ENCODE peak calls at places on chromosomes 7 and 10, in seven cellular contexts. T, X, A, F, L, R and C are unnamed samples.

GRCh38 chr10:103757531-103758293 is 97.7 kb downstream of the SH3PXD2A start:
- ATAC-seq in R (peak; percentile 18), T (peak; percentile 37), A (peak; percentile 62), L (no peak), X (peak; percentile 58), F (peak; percentile 62), C (peak; percentile 72)

GRCh38 chr7:1368682-1369571 is 90.3 kb downstream of the MICALL2 start:
- ATAC-seq in L (no peak), T (peak; percentile 46), R (no peak), X (no peak), F (peak; percentile 7), A (no peak), C (no peak)

GRCh38 chr7:132755538-132756481 is 179.5 kb upstream of the PLXNA4 start:
- ATAC-seq in A (peak; percentile 68), X (no peak), T (no peak), F (peak; percentile 49), R (no peak), L (no peak), C (no peak)

GRCh38 chr7:143882611-143883078 is 19.3 kb downstream of the TCAF1 start:
- ATAC-seq in R (peak; percentile 72), A (peak; percentile 89), X (peak; percentile 90), T (peak; percentile 74), F (peak; percentile 81), L (peak; percentile 63), C (peak; percentile 79)

GRCh38 chr10:15461353-15462108 is 90.4 kb upstream of the FAM171A1 start:
- ATAC-seq in R (no peak), F (peak; percentile 70), T (peak; percentile 80), L (no peak), A (peak; percentile 57), X (peak; percentile 80), C (peak; percentile 46)

GRCh38 chr7:24786941-24787340 is 29.7 kb upstream of the GSDME start:
- ATAC-seq in R (no peak), L (peak; percentile 69), X (no peak), T (no peak), A (peak; percentile 78), F (peak; percentile 92), C (no peak)

GRCh38 chr10:96860631-96861277 is 28.7 kb downstream of the LCOR start:
- ATAC-seq in F (no peak), R (no peak), L (no peak), X (no peak), A (no peak), T (no peak), C (no peak)

GRCh38 chr7:2399848-2400587 is 3.4 kb upstream of the CHST12 start:
- ATAC-seq in A (peak; percentile 23), L (no peak), T (no peak), F (peak; percentile 2), R (no peak), X (peak; percentile 50), C (peak; percentile 26)

GRCh38 chr7:39432807-39433416 is 133.3 kb upstream of the YAE1 start:
- ATAC-seq in R (no peak), A (no peak), L (no peak), T (no peak), X (no peak), F (no peak), C (no peak)

GRCh38 chr7:47771301-47771989 is 176.8 kb downstream of the PKD1L1 start:
- ATAC-seq in A (no peak), L (no peak), R (peak; percentile 69), F (no peak), X (peak; percentile 95), T (no peak), C (peak; percentile 80)

GRCh38 chr7:72308986-72309385 is 103.2 kb downstream of the CALN1 start:
- ATAC-seq in X (no peak), R (no peak), L (no peak), A (no peak), F (no peak), T (no peak), C (no peak)

GRCh38 chr10:123391275-123392028 is 237.2 kb downstream of the BUB3 start:
- ATAC-seq in R (no peak), T (no peak), A (no peak), L (no peak), F (no peak), X (peak; percentile 43), C (no peak)

GRCh38 chr10:75525067-75525466 is 93.6 kb downstream of the LRMDA start:
- ATAC-seq in X (no peak), A (peak; percentile 22), F (no peak), R (no peak), T (no peak), L (no peak), C (no peak)

GRCh38 chr7:107179326-107180163 is 10.7 kb downstream of the HBP1 start:
- ATAC-seq in A (peak; percentile 61), R (no peak), T (peak; percentile 56), L (no peak), F (no peak), X (no peak), C (no peak)

GRCh38 chr10:22606164-22606614 is 108.2 kb downstream of the PIP4K2A start:
- ATAC-seq in T (peak; percentile 86), R (peak; percentile 24), L (peak; percentile 53), A (peak; percentile 79), F (peak; percentile 90), X (peak; percentile 48), C (peak; percentile 65)

GRCh38 chr7:106591146-106591545 is 69.8 kb downstream of the CCDC71L start:
- ATAC-seq in A (no peak), F (no peak), X (no peak), R (no peak), T (no peak), L (no peak), C (no peak)

GRCh38 chr7:44329888-44330287 is 4.5 kb upstream of the CAMK2B start:
- ATAC-seq in R (no peak), T (no peak), F (no peak), L (no peak), A (no peak), X (no peak), C (no peak)

GRCh38 chr7:128932862-128933821 is 4.6 kb upstream of the IRF5 start:
- ATAC-seq in R (peak; percentile 60), X (peak; percentile 42), T (peak; percentile 39), F (peak; percentile 69), L (no peak), A (peak; percentile 58), C (no peak)

GRCh38 chr10:20627085-20627484 is 270.0 kb downstream of the NEBL start:
- ATAC-seq in R (no peak), L (no peak), A (no peak), F (no peak), T (peak; percentile 97), X (no peak), C (no peak)

GRCh38 chr10:20625868-20626267 is 271.2 kb downstream of the NEBL start:
- ATAC-seq in X (no peak), F (no peak), L (no peak), A (no peak), T (no peak), R (no peak), C (no peak)

GRCh38 chr10:20630092-20630643 is 266.9 kb downstream of the NEBL start:
- ATAC-seq in L (no peak), T (no peak), F (no peak), A (no peak), R (no peak), X (no peak), C (no peak)

GRCh38 chr10:20631229-20631628 is 265.9 kb downstream of the NEBL start:
- ATAC-seq in F (no peak), L (no peak), X (no peak), R (no peak), A (no peak), T (no peak), C (no peak)

GRCh38 chr10:20627918-20628499 is 269.1 kb downstream of the NEBL start:
- ATAC-seq in L (no peak), T (no peak), F (no peak), A (no peak), X (no peak), R (no peak), C (no peak)
- H3K4me3 ChIP-seq in L (no peak overlapping the region), T (no peak overlapping the region), F (no peak overlapping the region), A (no peak overlapping the region), X (no peak overlapping the region), R (no peak overlapping the region), C (no peak overlapping the region)

DNA sequence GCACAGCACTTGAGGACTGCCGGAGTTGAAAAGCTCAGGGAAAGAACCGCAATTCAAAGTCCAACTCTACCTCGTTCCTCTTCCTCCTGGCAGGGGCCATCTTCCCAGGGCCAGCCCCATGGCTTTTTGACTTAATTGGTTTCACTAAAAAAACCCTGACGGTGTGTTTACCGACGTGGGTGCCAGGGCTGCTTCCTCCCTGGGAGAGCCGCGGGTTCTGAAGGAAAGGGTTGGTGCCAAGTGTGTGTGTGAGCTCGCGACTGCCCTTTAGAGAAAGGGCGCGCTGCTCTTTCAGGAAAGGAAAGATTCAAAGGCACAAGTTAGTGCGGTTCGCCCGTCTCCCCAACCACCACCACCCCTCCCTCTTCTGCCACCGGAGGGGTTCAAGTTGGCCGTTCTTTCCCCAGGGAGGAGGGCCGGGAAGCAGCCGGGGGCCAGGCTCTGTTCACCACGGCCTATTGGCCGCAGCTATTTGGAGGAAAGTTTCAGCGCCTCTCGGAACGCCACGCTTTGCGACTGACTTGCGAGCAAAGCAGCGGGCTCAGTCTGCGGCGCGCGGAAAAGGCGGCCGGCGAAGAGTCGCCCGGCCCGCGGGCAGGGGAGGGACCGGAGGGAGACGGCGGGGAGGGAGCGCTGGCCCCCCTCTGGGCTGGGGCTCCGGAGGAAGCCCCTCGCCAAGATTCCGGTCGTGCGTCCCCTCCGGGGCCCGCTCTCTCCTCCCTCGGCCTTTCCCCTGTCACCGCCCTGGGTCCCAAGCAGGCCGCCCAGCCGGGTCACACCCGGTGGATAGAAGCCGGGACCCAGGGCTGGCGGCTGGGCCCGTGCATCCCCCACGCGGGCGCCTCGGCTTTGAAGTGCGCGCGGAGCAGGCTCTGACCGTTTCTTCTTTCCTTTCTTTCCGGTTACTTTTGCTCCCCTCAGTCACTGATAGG is 165.8 kb upstream of the PPP1R3A start:
- ATAC-seq in F (peak; percentile 34), R (no peak), X (peak; percentile 32), A (peak; percentile 16), L (peak; percentile 10), T (peak; percentile 41), C (peak; percentile 2)
- H3K4me3 ChIP-seq in F (peak overlapping the region; percentile 59), R (peak overlapping the region; percentile 60), X (peak overlapping the region; percentile 85), A (peak overlapping the region; percentile 51), L (peak overlapping the region; percentile 22), T (no peak overlapping the region), C (peak overlapping the region; percentile 89)

DNA sequence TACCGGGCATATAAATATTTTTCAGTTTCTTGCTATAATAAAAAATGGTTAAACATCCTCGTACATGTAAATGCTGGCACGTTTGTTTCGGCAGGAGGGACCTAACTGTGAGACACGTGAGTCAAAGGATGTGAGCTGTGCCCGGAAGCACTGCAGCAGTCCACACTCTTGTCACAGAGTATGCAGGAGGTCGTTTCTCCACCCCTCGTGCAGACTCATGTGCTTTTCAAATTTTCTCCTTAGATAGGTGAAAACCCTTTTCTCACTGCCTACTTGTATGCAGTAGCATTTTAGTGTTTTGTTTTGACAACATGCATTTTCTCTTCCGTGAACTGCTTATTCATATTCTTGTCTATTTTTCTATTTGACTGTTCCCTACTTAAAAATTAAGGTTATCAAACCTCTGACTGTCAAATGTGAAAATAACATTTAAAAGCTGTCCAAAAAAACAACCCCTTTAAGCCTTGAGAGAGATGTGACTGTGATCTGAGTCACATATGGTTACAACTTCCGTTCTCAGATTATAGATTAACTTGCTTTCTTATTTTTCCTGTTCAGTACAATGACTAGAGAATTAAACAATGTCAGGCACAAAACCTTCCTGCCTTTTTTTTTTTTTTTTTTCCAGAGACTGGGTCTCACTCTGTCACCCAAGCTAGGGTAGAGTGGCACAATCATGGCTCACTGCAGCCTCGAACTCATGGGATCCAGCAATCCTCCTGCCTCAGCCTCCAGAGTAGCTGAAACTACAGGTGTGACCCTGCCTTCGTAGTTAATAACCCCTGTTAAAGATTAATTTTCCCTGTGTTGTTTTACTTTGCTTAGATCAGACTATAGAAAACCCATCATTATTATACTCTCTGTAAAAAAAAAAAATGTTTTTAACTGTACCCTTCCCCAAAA is 45.1 kb downstream of the DPY19L1 start:
- ATAC-seq in T (peak; percentile 91), F (peak; percentile 55), R (no peak), L (no peak), X (no peak), A (no peak), C (no peak)
- H3K4me3 ChIP-seq in T (no peak overlapping the region), F (no peak overlapping the region), R (no peak overlapping the region), L (no peak overlapping the region), X (no peak overlapping the region), A (no peak overlapping the region), C (no peak overlapping the region)

GRCh38 chr10:122236690-122237306 is 34.3 kb upstream of the BTBD16 start:
- ATAC-seq in X (no peak), L (no peak), T (no peak), R (no peak), A (no peak), F (no peak), C (no peak)
- H3K4me3 ChIP-seq in X (no peak overlapping the region), L (no peak overlapping the region), T (no peak overlapping the region), R (no peak overlapping the region), A (no peak overlapping the region), F (no peak overlapping the region), C (no peak overlapping the region)